ENCODE peak calls at places on chromosomes 3 and 15, in four cellular contexts. One of them, this sample, is unnamed.

GRCh38 chr3:144496116-144496835 is 524.7 kb downstream of the DIPK2A start:
- DNase-seq in IMR-90: no peak
- DNase-seq in astrocyte of the spinal cord: no peak
- DNase-seq in frontal cortex: peak
- DNase-seq in this sample: no peak

GRCh38 chr3:57446318-57446841 is 97.8 kb downstream of the DNAH12 start:
- DNase-seq in IMR-90: no peak
- DNase-seq in astrocyte of the spinal cord: peak
- DNase-seq in frontal cortex: no peak
- DNase-seq in this sample: peak

GRCh38 chr3:115186351-115187148 is 39.5 kb upstream of the ZBTB20 start:
- DNase-seq in frontal cortex: no peak
- DNase-seq in astrocyte of the spinal cord: no peak
- DNase-seq in IMR-90: no peak
- DNase-seq in this sample: peak

GRCh38 chr15:64383760-64384159 is 2.5 kb upstream of the PCLAF start:
- DNase-seq in frontal cortex: no peak
- DNase-seq in astrocyte of the spinal cord: no peak
- DNase-seq in IMR-90: no peak
- DNase-seq in this sample: no peak

GRCh38 chr15:89335289-89336041 is 841 bp upstream of the POLG start:
- DNase-seq in astrocyte of the spinal cord: no peak
- DNase-seq in frontal cortex: no peak
- DNase-seq in IMR-90: no peak
- DNase-seq in this sample: no peak

GRCh38 chr3:172868565-172869172 is 118.1 kb downstream of the ECT2 start:
- DNase-seq in frontal cortex: no peak
- DNase-seq in astrocyte of the spinal cord: no peak
- DNase-seq in IMR-90: no peak
- DNase-seq in this sample: peak

GRCh38 chr3:72487078-72487765 is 361.0 kb downstream of the SHQ1 start:
- DNase-seq in IMR-90: peak
- DNase-seq in astrocyte of the spinal cord: peak
- DNase-seq in frontal cortex: no peak
- DNase-seq in this sample: peak

GRCh38 chr15:85443593-85444328 is 63.4 kb downstream of the AKAP13 start:
- DNase-seq in frontal cortex: no peak
- DNase-seq in IMR-90: peak
- DNase-seq in astrocyte of the spinal cord: peak
- DNase-seq in this sample: peak

GRCh38 chr15:74132681-74133070 is 2.3 kb downstream of the ISLR2 start:
- DNase-seq in frontal cortex: no peak
- DNase-seq in IMR-90: peak
- DNase-seq in astrocyte of the spinal cord: peak
- DNase-seq in this sample: peak

GRCh38 chr3:68088216-68088615 is 433.8 kb upstream of the SUCLG2 start:
- DNase-seq in IMR-90: no peak
- DNase-seq in astrocyte of the spinal cord: no peak
- DNase-seq in frontal cortex: no peak
- DNase-seq in this sample: no peak

GRCh38 chr3:188948658-188949400 is 222.9 kb upstream of the TPRG1 start:
- DNase-seq in astrocyte of the spinal cord: peak
- DNase-seq in IMR-90: peak
- DNase-seq in frontal cortex: no peak
- DNase-seq in this sample: peak

GRCh38 chr15:98568382-98569017 is 79.8 kb upstream of the IGF1R start:
- DNase-seq in IMR-90: no peak
- DNase-seq in astrocyte of the spinal cord: no peak
- DNase-seq in frontal cortex: no peak
- DNase-seq in this sample: peak

GRCh38 chr15:41773729-41774061 is 589 bp upstream of the MAPKBP1 start:
- DNase-seq in frontal cortex: no peak
- DNase-seq in astrocyte of the spinal cord: no peak
- DNase-seq in IMR-90: no peak
- DNase-seq in this sample: no peak

GRCh38 chr15:67085818-67086649 is 20.6 kb downstream of the SMAD3 start:
- DNase-seq in astrocyte of the spinal cord: peak
- DNase-seq in IMR-90: peak
- DNase-seq in frontal cortex: no peak
- DNase-seq in this sample: peak

GRCh38 chr3:184710870-184711365 is 946 bp downstream of the MAGEF1 start:
- DNase-seq in IMR-90: no peak
- DNase-seq in astrocyte of the spinal cord: no peak
- DNase-seq in frontal cortex: no peak
- DNase-seq in this sample: peak

GRCh38 chr3:54818942-54819341 is 108.9 kb downstream of the LRTM1 start:
- DNase-seq in frontal cortex: no peak
- DNase-seq in IMR-90: no peak
- DNase-seq in astrocyte of the spinal cord: no peak
- DNase-seq in this sample: no peak

GRCh38 chr15:89857673-89858072 is 36.1 kb downstream of the AP3S2 start:
- DNase-seq in frontal cortex: no peak
- DNase-seq in IMR-90: no peak
- DNase-seq in astrocyte of the spinal cord: no peak
- DNase-seq in this sample: no peak

GRCh38 chr3:150268426-150269321 is 139.4 kb upstream of the TSC22D2 start:
- DNase-seq in IMR-90: peak
- DNase-seq in astrocyte of the spinal cord: no peak
- DNase-seq in frontal cortex: no peak
- DNase-seq in this sample: peak

GRCh38 chr15:68930268-68931022 is at the start of gene SPESP1:
- DNase-seq in IMR-90: peak
- DNase-seq in astrocyte of the spinal cord: peak
- DNase-seq in frontal cortex: peak
- DNase-seq in this sample: peak

GRCh38 chr3:27666277-27666676 is 55.8 kb downstream of the EOMES start:
- DNase-seq in IMR-90: no peak
- DNase-seq in frontal cortex: no peak
- DNase-seq in astrocyte of the spinal cord: no peak
- DNase-seq in this sample: peak

GRCh38 chr3:127006781-127007436 is 24.0 kb downstream of the PLXNA1 start:
- DNase-seq in frontal cortex: no peak
- DNase-seq in astrocyte of the spinal cord: no peak
- DNase-seq in IMR-90: no peak
- DNase-seq in this sample: no peak

GRCh38 chr3:172102883-172103310 is 63.5 kb downstream of the FNDC3B start:
- DNase-seq in IMR-90: no peak
- DNase-seq in frontal cortex: no peak
- DNase-seq in astrocyte of the spinal cord: no peak
- DNase-seq in this sample: peak

GRCh38 chr3:36025232-36025631 is 355.1 kb upstream of the STAC start:
- DNase-seq in IMR-90: no peak
- DNase-seq in astrocyte of the spinal cord: no peak
- DNase-seq in frontal cortex: no peak
- DNase-seq in this sample: no peak

GRCh38 chr3:17494117-17494809 is 248.2 kb downstream of the TBC1D5 start:
- DNase-seq in IMR-90: no peak
- DNase-seq in frontal cortex: no peak
- DNase-seq in astrocyte of the spinal cord: no peak
- DNase-seq in this sample: peak

GRCh38 chr3:146342971-146343370 is 92.1 kb upstream of the PLSCR4 start:
- DNase-seq in frontal cortex: no peak
- DNase-seq in IMR-90: peak
- DNase-seq in astrocyte of the spinal cord: peak
- DNase-seq in this sample: peak

GRCh38 chr15:43410572-43411214 is 39.8 kb downstream of the TUBGCP4 start:
- DNase-seq in astrocyte of the spinal cord: no peak
- DNase-seq in frontal cortex: no peak
- DNase-seq in IMR-90: peak
- DNase-seq in this sample: peak

GRCh38 chr3:127489357-127489756 is 101.2 kb downstream of the TPRA1 start:
- DNase-seq in astrocyte of the spinal cord: no peak
- DNase-seq in frontal cortex: no peak
- DNase-seq in IMR-90: no peak
- DNase-seq in this sample: no peak

GRCh38 chr15:70094690-70095311 is 2.9 kb downstream of the TLE3 start:
- DNase-seq in astrocyte of the spinal cord: no peak
- DNase-seq in IMR-90: no peak
- DNase-seq in frontal cortex: no peak
- DNase-seq in this sample: peak

This sample was measured in cardiac fibroblast.